ENCODE peak calls at places on chromosomes 7 and 10, in nine cellular contexts. U is coronary artery; S is choroid plexus epithelial cell; Y is fibroblast of the conjunctiva; N is heart left ventricle; W is thyroid gland; B is NCI-H69; A is CD4-positive, alpha-beta memory T cell; R is germinal center. F is an unnamed sample.

GRCh38 chr10:5284311-5285057 is 80.3 kb upstream of the UCN3 start:
- DNase-seq in S (peak; percentile 92), Y (peak; percentile 8), N (no peak), R (no peak), W (no peak), U (no peak), B (no peak), A (peak; percentile 19), F (peak; percentile 60)

GRCh38 chr7:140649566-140650205 is 9.1 kb upstream of the DENND2A start:
- DNase-seq in N (no peak), S (peak; percentile 73), Y (no peak), A (no peak), W (no peak), B (no peak), R (no peak), U (no peak), F (no peak)

GRCh38 chr10:126500866-126501265 is 112.6 kb upstream of the ADAM12 start:
- DNase-seq in A (no peak), S (peak; percentile 94), B (no peak), R (no peak), Y (peak; percentile 8), N (no peak), W (no peak), U (no peak), F (peak; percentile 42)

GRCh38 chr7:55502988-55503514 is 69.3 kb downstream of the VOPP1 start:
- DNase-seq in A (no peak), S (no peak), U (no peak), W (no peak), N (no peak), B (peak; percentile 91), R (no peak), Y (no peak), F (no peak)

GRCh38 chr10:31753681-31754080 is 174.9 kb downstream of the ARHGAP12 start:
- DNase-seq in W (no peak), N (no peak), A (no peak), Y (no peak), U (no peak), B (no peak), R (no peak), S (no peak), F (no peak)

GRCh38 chr10:72728462-72728861 is 36.5 kb downstream of the MCU start:
- DNase-seq in U (no peak), Y (no peak), A (no peak), N (no peak), R (no peak), S (no peak), B (no peak), W (no peak), F (no peak)

GRCh38 chr7:134948736-134949135 is 37.6 kb upstream of the AGBL3 start:
- DNase-seq in A (no peak), S (peak; percentile 62), W (peak; percentile 37), B (no peak), N (no peak), Y (no peak), R (no peak), U (no peak), F (peak; percentile 17)

GRCh38 chr7:83072576-83073517 is 89.8 kb downstream of the PCLO start:
- DNase-seq in Y (no peak), W (no peak), S (no peak), B (peak; percentile 65), R (no peak), U (no peak), N (no peak), A (no peak), F (no peak)

GRCh38 chr7:108284349-108285017 is 154.3 kb upstream of the LAMB4 start:
- DNase-seq in Y (no peak), R (no peak), N (no peak), W (no peak), U (no peak), S (no peak), A (no peak), B (peak; percentile 60), F (no peak)